ENCODE peak calls at places on chromosome 2, in eight cellular contexts. Z, T, X, Y, N, E, U and K are unnamed samples.

GRCh38 chr2:85776672-85777071 is 22.9 kb downstream of the ATOH8 start:
- DNase-seq in U (no peak), Y (no peak), N (no peak), E (no peak), Z (no peak), X (no peak), T (no peak), K (no peak)

GRCh38 chr2:85662899-85663683 is 4.9 kb downstream of the SFTPB start:
- DNase-seq in X (peak; percentile 97), N (no peak), E (peak; percentile 94), T (no peak), Z (no peak), Y (no peak), U (no peak), K (no peak)

GRCh38 chr2:118012778-118013177 is 1.1 kb downstream of the CCDC93 start:
- DNase-seq in E (no peak), T (no peak), Z (no peak), U (no peak), Y (no peak), X (no peak), N (no peak), K (no peak)

GRCh38 chr2:104976603-104977120 is 61.2 kb upstream of the MRPS9 start:
- DNase-seq in X (peak; percentile 31), E (no peak), Y (no peak), Z (peak; percentile 7), U (peak; percentile 59), N (no peak), T (peak; percentile 42), K (peak; percentile 72)

GRCh38 chr2:72325592-72326422 is 178.1 kb upstream of the CYP26B1 start:
- DNase-seq in N (no peak), E (peak; percentile 10), X (peak; percentile 12), U (no peak), Z (no peak), T (no peak), Y (no peak), K (peak; percentile 8)

GRCh38 chr2:153074207-153074606 is 355.8 kb downstream of the ARL6IP6 start:
- DNase-seq in X (peak; percentile 36), N (no peak), E (no peak), T (no peak), Z (no peak), Y (no peak), U (no peak), K (no peak)

GRCh38 chr2:67917332-67918054 is 145.3 kb downstream of the C1D start:
- DNase-seq in U (no peak), E (peak; percentile 81), T (no peak), Z (no peak), X (peak; percentile 97), N (no peak), Y (no peak), K (no peak)

GRCh38 chr2:104849618-104850097 is 4.3 kb upstream of the POU3F3 start:
- DNase-seq in Y (peak; percentile 71), X (peak; percentile 55), T (no peak), U (peak; percentile 41), E (peak; percentile 42), N (peak; percentile 61), Z (peak; percentile 31), K (no peak)

GRCh38 chr2:137507237-137507636 is 457.0 kb upstream of the HNMT start:
- DNase-seq in T (no peak), Z (no peak), U (no peak), N (peak; percentile 30), Y (no peak), E (no peak), X (peak; percentile 2), K (no peak)

GRCh38 chr2:16263241-16263890 is 323.0 kb downstream of the MYCN start:
- DNase-seq in T (no peak), Z (no peak), E (no peak), U (no peak), N (no peak), Y (no peak), X (no peak), K (no peak)

GRCh38 chr2:23498941-23499340 is 114.0 kb downstream of the KLHL29 start:
- DNase-seq in Z (no peak), Y (no peak), N (no peak), X (no peak), U (no peak), E (no peak), T (no peak), K (no peak)

GRCh38 chr2:10486601-10487079 is 38.5 kb upstream of the ODC1 start:
- DNase-seq in N (no peak), U (no peak), E (no peak), Y (no peak), T (no peak), X (no peak), Z (no peak), K (no peak)

GRCh38 chr2:68770271-68771111 is 35.9 kb downstream of the ARHGAP25 start:
- DNase-seq in E (no peak), Y (no peak), N (no peak), X (no peak), T (no peak), U (no peak), Z (no peak), K (no peak)

GRCh38 chr2:168394262-168394661 is 61.8 kb upstream of the CERS6 start:
- DNase-seq in E (no peak), X (no peak), Y (no peak), T (no peak), N (no peak), U (no peak), Z (no peak), K (no peak)

GRCh38 chr2:40403233-40403841 is 48.6 kb downstream of the SLC8A1 start:
- DNase-seq in E (no peak), Y (no peak), N (no peak), T (no peak), U (no peak), Z (no peak), X (peak; percentile 79), K (no peak)

GRCh38 chr2:12750166-12750905 is 33.6 kb downstream of the TRIB2 start:
- DNase-seq in N (no peak), X (no peak), Z (no peak), Y (no peak), E (no peak), T (no peak), U (no peak), K (no peak)

GRCh38 chr2:119085613-119086012 is 72.9 kb downstream of the C1QL2 start:
- DNase-seq in T (no peak), Z (no peak), N (no peak), X (peak; percentile 37), Y (no peak), E (no peak), U (no peak), K (no peak)

GRCh38 chr2:45278345-45279078 is 269.3 kb upstream of the SIX2 start:
- DNase-seq in Z (no peak), T (no peak), U (no peak), Y (no peak), E (peak; percentile 45), X (no peak), N (no peak), K (no peak)

GRCh38 chr2:96144481-96145027 is 686 bp downstream of the DUSP2 start:
- DNase-seq in T (no peak), E (no peak), X (no peak), U (no peak), N (no peak), Z (no peak), Y (no peak), K (no peak)

GRCh38 chr2:15730545-15731212 is 139.0 kb downstream of the DDX1 start:
- DNase-seq in E (peak; percentile 81), Z (no peak), Y (peak; percentile 87), X (peak; percentile 89), N (peak; percentile 41), T (no peak), U (peak; percentile 34), K (no peak)

GRCh38 chr2:239291505-239292350 is 109.1 kb downstream of the HDAC4 start:
- DNase-seq in Y (peak; percentile 59), X (no peak), Z (peak; percentile 87), U (no peak), E (no peak), N (peak; percentile 39), T (no peak), K (no peak)

GRCh38 chr2:54839526-54840255 is 116.2 kb downstream of the EML6 start:
- DNase-seq in U (no peak), Z (no peak), N (no peak), T (no peak), X (no peak), E (no peak), Y (no peak), K (no peak)

GRCh38 chr2:19198376-19198775 is 160.0 kb downstream of the OSR1 start:
- DNase-seq in T (no peak), U (no peak), E (no peak), N (no peak), X (no peak), Y (peak; percentile 16), Z (no peak), K (no peak)

GRCh38 chr2:134433469-134433868 is 179.6 kb downstream of the MGAT5 start:
- DNase-seq in E (no peak), X (no peak), N (no peak), Y (no peak), U (no peak), T (no peak), Z (no peak), K (no peak)

GRCh38 chr2:140975237-140975636 is 1155.6 kb downstream of the LRP1B start:
- DNase-seq in Y (no peak), X (peak; percentile 12), E (no peak), U (no peak), Z (no peak), N (no peak), T (no peak), K (no peak)

GRCh38 chr2:9982248-9982647 is 30.8 kb downstream of the GRHL1 start:
- DNase-seq in N (no peak), Z (no peak), E (no peak), X (no peak), T (no peak), U (no peak), Y (no peak), K (no peak)

GRCh38 chr2:181585732-181586131 is 71.2 kb downstream of the CERKL start:
- DNase-seq in X (no peak), T (no peak), U (no peak), Y (no peak), E (no peak), N (no peak), Z (no peak), K (no peak)